ENCODE peak calls at places on chromosomes 6 and 20, in four cellular contexts. V is GM12878, C is WTC11, E is K562. Z is an unnamed sample.

GRCh38 chr6:16576391-16577368 is 184.6 kb downstream of the ATXN1 start:
- DNase-seq in V (peak), C (no peak), E (no peak), Z (no peak)

GRCh38 chr20:2875690-2876203 is 2.5 kb downstream of the PTPRA start:
- DNase-seq in V (no peak), C (no peak), E (no peak), Z (no peak)

GRCh38 chr6:37280162-37280895 is 22.4 kb upstream of the TMEM217 start:
- DNase-seq in V (no peak), C (no peak), E (no peak), Z (no peak)

GRCh38 chr20:56245761-56246160 is 2.8 kb upstream of the MC3R start:
- DNase-seq in V (no peak), C (no peak), E (no peak), Z (no peak)

GRCh38 chr6:117547688-117548621 is 54.4 kb downstream of the GOPC start:
- DNase-seq in V (no peak), C (peak), E (no peak), Z (peak)

GRCh38 chr6:2522521-2522920 is 228.2 kb downstream of the MYLK4 start:
- DNase-seq in V (no peak), C (no peak), E (no peak), Z (no peak)

GRCh38 chr6:107786709-107787588 is 37.2 kb downstream of the SCML4 start:
- DNase-seq in V (peak), C (no peak), E (no peak), Z (no peak)

GRCh38 chr20:44095831-44096230 is 91.2 kb downstream of the JPH2 start:
- DNase-seq in V (no peak), C (no peak), E (no peak), Z (no peak)

GRCh38 chr20:63893999-63894357 is 948 bp upstream of the DNAJC5 start:
- DNase-seq in V (no peak), C (no peak), E (no peak), Z (no peak)

GRCh38 chr20:23009636-23010035 is 25.5 kb upstream of the SSTR4 start:
- DNase-seq in V (no peak), C (no peak), E (no peak), Z (no peak)

GRCh38 chr20:47574616-47575401 is 73.1 kb downstream of the NCOA3 start:
- DNase-seq in V (no peak), C (no peak), E (no peak), Z (peak)

GRCh38 chr20:45419188-45420091 is 3.5 kb downstream of the PIGT start:
- DNase-seq in V (peak), C (no peak), E (no peak), Z (no peak)

GRCh38 chr6:134002821-134003220 is 49.6 kb downstream of the SLC2A12 start:
- DNase-seq in V (no peak), C (no peak), E (no peak), Z (no peak)

GRCh38 chr20:22374678-22375590 is 209.4 kb downstream of the FOXA2 start:
- DNase-seq in V (no peak), C (no peak), E (no peak), Z (no peak)

GRCh38 chr6:15322781-15323536 is 77.1 kb downstream of the JARID2 start:
- DNase-seq in V (no peak), C (no peak), E (no peak), Z (no peak)

GRCh38 chr20:8043687-8044278 is 24.2 kb upstream of the TMX4 start:
- DNase-seq in V (no peak), C (no peak), E (peak), Z (peak)

GRCh38 chr20:11958852-11959251 is 41.2 kb downstream of the BTBD3 start:
- DNase-seq in V (no peak), C (no peak), E (no peak), Z (no peak)

GRCh38 chr6:158698876-158699440 is 49.1 kb downstream of the SYTL3 start:
- DNase-seq in V (no peak), C (no peak), E (no peak), Z (no peak)

GRCh38 chr6:125839471-125839870 is 48.7 kb downstream of the NCOA7 start:
- DNase-seq in V (no peak), C (no peak), E (no peak), Z (no peak)

GRCh38 chr6:15911753-15912504 is 217.0 kb upstream of the MYLIP start:
- DNase-seq in V (no peak), C (no peak), E (no peak), Z (no peak)

GRCh38 chr6:152277826-152278247 is 359.3 kb downstream of the SYNE1 start:
- DNase-seq in V (no peak), C (no peak), E (no peak), Z (no peak)

GRCh38 chr6:169454204-169454871 is 200.7 kb upstream of the THBS2 start:
- DNase-seq in V (no peak), C (no peak), E (peak), Z (no peak)

GRCh38 chr6:6678185-6678671 is 89.7 kb downstream of the LY86 start:
- DNase-seq in V (no peak), C (no peak), E (peak), Z (no peak)

GRCh38 chr6:52609968-52610367 is 33.1 kb upstream of the TRAM2 start:
- DNase-seq in V (no peak), C (no peak), E (no peak), Z (peak)

GRCh38 chr20:5687884-5688283 is 62.3 kb upstream of the SHLD1 start:
- DNase-seq in V (no peak), C (no peak), E (no peak), Z (no peak)

GRCh38 chr6:70901324-70901723 is 55.5 kb downstream of the B3GAT2 start:
- DNase-seq in V (no peak), C (no peak), E (no peak), Z (no peak)

GRCh38 chr6:88044530-88044929 is 3.1 kb upstream of the SPACA1 start:
- DNase-seq in V (no peak), C (no peak), E (no peak), Z (no peak)

GRCh38 chr6:56669585-56669984 is 26.9 kb upstream of the DST start:
- DNase-seq in V (no peak), C (no peak), E (no peak), Z (no peak)

GRCh38 chr6:137258170-137258569 is 39.0 kb upstream of the IFNGR1 start:
- DNase-seq in V (no peak), C (no peak), E (no peak), Z (no peak)

GRCh38 chr6:44415424-44415823 is 27.9 kb downstream of the CDC5L start:
- DNase-seq in V (no peak), C (no peak), E (peak), Z (no peak)

GRCh38 chr6:112701201-112701600 is 354.1 kb downstream of the RFPL4B start:
- DNase-seq in V (no peak), C (no peak), E (no peak), Z (no peak)

GRCh38 chr6:22788038-22788437 is 218.7 kb downstream of the HDGFL1 start:
- DNase-seq in V (no peak), C (no peak), E (no peak), Z (no peak)

GRCh38 chr20:35490736-35491181 is 35.4 kb downstream of the CEP250 start:
- DNase-seq in V (peak), C (no peak), E (no peak), Z (no peak)

GRCh38 chr6:51932956-51933355 is 154.5 kb downstream of the PKHD1 start:
- DNase-seq in V (no peak), C (no peak), E (no peak), Z (no peak)

GRCh38 chr20:6909608-6910007 is 142.1 kb downstream of the BMP2 start:
- DNase-seq in V (no peak), C (no peak), E (no peak), Z (no peak)

GRCh38 chr6:112178846-112179245 is 75.5 kb downstream of the LAMA4 start:
- DNase-seq in V (no peak), C (no peak), E (no peak), Z (no peak)

GRCh38 chr6:112298021-112298745 is 43.8 kb upstream of the LAMA4 start:
- DNase-seq in V (no peak), C (no peak), E (no peak), Z (no peak)

GRCh38 chr6:24415753-24416152 is 13.0 kb downstream of the MRS2 start:
- DNase-seq in V (no peak), C (no peak), E (no peak), Z (no peak)
- TF ChIP-seq USF1 in V (no peak), C (no peak), E (no peak), Z (no peak)

GRCh38 chr20:50585678-50586077 is 75.5 kb downstream of the PTPN1 start:
- DNase-seq in V (no peak), C (no peak), E (no peak), Z (no peak)
- TF ChIP-seq USF1 in V (no peak), C (no peak), E (no peak), Z (no peak)

GRCh38 chr6:41453232-41453631 is 92.9 kb upstream of the FOXP4 start:
- DNase-seq in V (no peak), C (no peak), E (no peak), Z (no peak)
- TF ChIP-seq USF1 in V (no peak), C (no peak), E (no peak), Z (no peak)

DNA sequence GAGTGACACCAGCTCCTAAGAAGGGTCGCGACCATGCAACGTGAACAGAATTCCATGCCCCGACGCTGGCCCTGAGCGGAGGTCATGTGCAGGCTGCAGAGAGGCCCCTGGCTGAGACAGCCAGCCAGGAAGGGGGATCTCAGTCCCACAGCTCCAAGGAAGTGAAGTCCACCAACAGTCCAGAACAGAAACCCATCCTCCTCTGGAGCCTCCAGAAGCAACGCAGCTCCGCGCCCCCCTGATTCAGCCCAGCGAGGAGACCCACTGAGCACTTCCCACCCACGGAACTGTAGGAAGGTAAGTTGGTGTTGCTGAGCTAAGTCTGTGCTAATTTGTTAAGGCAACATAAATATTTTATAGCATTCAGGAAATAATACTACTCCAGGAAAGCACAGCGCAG is 240.9 kb upstream of the PMEPA1 start:
- DNase-seq in V (no peak), C (no peak), E (no peak), Z (no peak)
- TF ChIP-seq USF1 in V (no peak), C (no peak), E (no peak), Z (no peak)

GRCh38 chr20:50471231-50471630 is 39.0 kb upstream of the PTPN1 start:
- DNase-seq in V (no peak), C (no peak), E (no peak), Z (no peak)

GRCh38 chr20:50470249-50470858 is 39.8 kb upstream of the PTPN1 start:
- DNase-seq in V (no peak), C (no peak), E (no peak), Z (no peak)

GRCh38 chr20:50469324-50469723 is 40.9 kb upstream of the PTPN1 start:
- DNase-seq in V (no peak), C (no peak), E (no peak), Z (no peak)

GRCh38 chr20:50468378-50468798 is 41.8 kb upstream of the PTPN1 start:
- DNase-seq in V (no peak), C (no peak), E (no peak), Z (no peak)

GRCh38 chr20:50469796-50470195 is 40.4 kb upstream of the PTPN1 start:
- DNase-seq in V (no peak), C (no peak), E (no peak), Z (no peak)
- TF ChIP-seq USF1 in V (no peak), C (no peak), E (no peak), Z (no peak)

DNA sequence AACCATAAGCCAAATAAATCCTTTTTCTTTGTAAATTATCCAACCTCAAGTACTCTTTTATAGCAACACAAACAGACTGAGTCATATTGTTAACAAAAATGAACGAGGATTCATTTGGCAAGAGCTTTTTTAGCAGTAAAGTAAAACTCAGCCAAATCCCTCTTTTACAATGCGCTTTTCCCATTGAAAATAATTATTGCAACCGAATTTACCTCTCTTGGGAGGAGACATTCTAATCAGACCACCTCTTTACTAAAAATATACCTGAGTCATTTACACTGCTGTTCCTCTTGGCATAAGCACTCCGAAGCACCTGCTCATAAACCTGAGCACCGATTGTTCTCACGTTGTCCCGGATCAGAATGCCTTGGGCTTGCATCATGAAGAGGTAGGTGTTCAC is 57.4 kb downstream of the B4GALT5 start:
- DNase-seq in V (no peak), C (no peak), E (no peak), Z (no peak)
- TF ChIP-seq USF1 in V (no peak), C (no peak), E (no peak), Z (no peak)

DNA sequence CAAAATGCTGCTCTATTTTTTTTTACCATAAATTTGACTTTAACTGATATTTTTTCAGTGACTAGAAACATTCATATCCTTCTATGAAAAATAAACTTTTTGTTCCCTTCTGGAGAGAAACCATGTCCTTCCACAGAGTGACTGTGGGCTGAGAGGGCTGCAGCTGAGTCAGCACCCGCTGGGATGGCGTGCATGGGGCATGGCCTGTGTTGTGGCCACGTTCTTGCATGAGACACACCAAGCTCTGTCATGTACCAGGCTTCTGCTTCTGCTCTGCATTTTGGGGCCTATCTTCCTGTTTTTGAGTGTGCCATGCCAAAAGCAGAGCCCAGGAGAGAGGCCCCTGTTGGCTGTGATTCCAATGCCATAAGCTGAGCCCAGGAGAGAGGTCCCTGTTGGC is 10.8 kb downstream of the APMAP start:
- DNase-seq in V (no peak), C (no peak), E (no peak), Z (no peak)
- TF ChIP-seq USF1 in V (no peak), C (no peak), E (no peak), Z (no peak)

DNA sequence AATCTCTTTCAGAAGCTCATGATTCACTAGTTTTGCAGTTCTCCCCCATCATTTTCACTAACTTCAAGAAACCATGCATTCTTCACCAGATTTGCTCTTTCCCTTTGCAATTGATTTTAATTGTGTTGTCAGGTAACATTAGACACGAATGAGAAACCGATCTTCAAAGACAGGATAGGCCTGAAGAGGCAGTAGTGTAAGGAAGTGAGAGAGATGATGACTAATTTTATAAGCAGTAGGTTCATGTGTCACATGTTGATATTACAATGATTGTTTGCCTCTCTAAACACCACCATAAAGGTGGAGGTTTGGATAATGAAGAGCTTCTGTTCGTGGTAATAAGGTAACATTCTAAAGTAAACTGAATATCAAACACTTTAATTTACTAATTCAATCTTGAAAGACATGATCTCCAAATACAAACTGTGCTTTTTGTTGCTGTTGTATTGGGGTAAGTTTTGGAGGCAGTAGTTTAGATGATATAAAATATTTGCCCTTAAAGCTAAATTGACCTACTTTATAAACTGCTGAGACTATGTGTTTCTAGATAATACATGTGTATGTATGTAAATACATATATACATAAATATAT is 207.2 kb downstream of the PHACTR1 start:
- DNase-seq in V (no peak), C (no peak), E (no peak), Z (no peak)
- TF ChIP-seq USF1 in V (no peak), C (no peak), E (no peak), Z (no peak)

GRCh38 chr20:14148042-14148441 is 152.7 kb downstream of the MACROD2 start:
- DNase-seq in V (no peak), C (no peak), E (no peak), Z (no peak)
- TF ChIP-seq USF1 in V (no peak), C (no peak), E (no peak), Z (no peak)